ENCODE peak calls at places on chromosomes 1 and 21, in nine cellular contexts. L is neural progenitor cell; R is naive thymus-derived CD4-positive, alpha-beta T cell; K is kidney; C is mammary epithelial cell; J is aorta; W is thyroid gland; G is dorsolateral prefrontal cortex; P is substantia nigra. Q is an unnamed sample.

GRCh38 chr21:28783641-28784185 is 209.0 kb downstream of the LTN1 start:
- DNase-seq in L (no peak), R (no peak), K (peak), C (no peak), J (no peak), W (no peak), G (no peak), P (no peak), Q (no peak)

GRCh38 chr1:51444096-51444495 is 75.0 kb downstream of the EPS15 start:
- DNase-seq in L (no peak), R (no peak), K (no peak), C (no peak), J (no peak), W (no peak), G (no peak), P (no peak), Q (no peak)

GRCh38 chr1:114274621-114275317 is 121.1 kb upstream of the SYT6 start:
- DNase-seq in L (peak), R (no peak), K (no peak), C (no peak), J (no peak), W (no peak), G (no peak), P (no peak), Q (no peak)

GRCh38 chr1:33985166-33985565 is 121.3 kb downstream of the HMGB4 start:
- DNase-seq in L (peak), R (no peak), K (no peak), C (no peak), J (peak), W (no peak), G (no peak), P (no peak), Q (no peak)

GRCh38 chr1:85321237-85321964 is 45.0 kb upstream of the BCL10 start:
- DNase-seq in L (no peak), R (peak), K (no peak), C (peak), J (no peak), W (no peak), G (no peak), P (no peak), Q (no peak)

GRCh38 chr1:109619405-109619654 is at the start of gene GNAT2:
- DNase-seq in L (no peak), R (no peak), K (no peak), C (no peak), J (no peak), W (no peak), G (no peak), P (no peak), Q (no peak)

GRCh38 chr1:103129255-103129654 is 20.9 kb upstream of the COL11A1 start:
- DNase-seq in L (no peak), R (no peak), K (no peak), C (peak), J (no peak), W (no peak), G (no peak), P (no peak), Q (no peak)

GRCh38 chr1:96416111-96416595 is 305.4 kb upstream of the PTBP2 start:
- DNase-seq in L (no peak), R (no peak), K (no peak), C (peak), J (peak), W (no peak), G (no peak), P (no peak), Q (peak)

GRCh38 chr1:56132520-56132919 is 446.8 kb downstream of the PLPP3 start:
- DNase-seq in L (no peak), R (no peak), K (no peak), C (no peak), J (no peak), W (no peak), G (no peak), P (no peak), Q (no peak)

GRCh38 chr1:158021721-158022120 is 28.3 kb downstream of the KIRREL1 start:
- DNase-seq in L (no peak), R (no peak), K (no peak), C (no peak), J (no peak), W (no peak), G (no peak), P (no peak), Q (no peak)

GRCh38 chr1:11307837-11308236 is 34.8 kb downstream of the UBIAD1 start:
- DNase-seq in L (no peak), R (no peak), K (no peak), C (no peak), J (no peak), W (no peak), G (no peak), P (no peak), Q (no peak)

GRCh38 chr1:116806245-116806644 is 52.0 kb downstream of the CD2 start:
- DNase-seq in L (no peak), R (peak), K (no peak), C (no peak), J (no peak), W (no peak), G (no peak), P (no peak), Q (no peak)

GRCh38 chr1:28456078-28456477 is 49.8 kb upstream of the RCC1 start:
- DNase-seq in L (no peak), R (no peak), K (no peak), C (peak), J (no peak), W (no peak), G (no peak), P (no peak), Q (no peak)

GRCh38 chr1:156420209-156421061 is 51.4 kb downstream of the RHBG start:
- DNase-seq in L (peak), R (peak), K (no peak), C (no peak), J (no peak), W (no peak), G (no peak), P (no peak), Q (no peak)

GRCh38 chr1:37497832-37498231 is 16.7 kb downstream of the MEAF6 start:
- DNase-seq in L (no peak), R (no peak), K (no peak), C (no peak), J (no peak), W (peak), G (no peak), P (no peak), Q (no peak)

GRCh38 chr1:170149241-170149640 is 3.5 kb downstream of the NTMT2 start:
- DNase-seq in L (no peak), R (no peak), K (no peak), C (no peak), J (no peak), W (no peak), G (no peak), P (no peak), Q (no peak)

GRCh38 chr1:206895837-206896242 is 1.4 kb upstream of the IL24 start:
- DNase-seq in L (no peak), R (no peak), K (no peak), C (no peak), J (no peak), W (peak), G (no peak), P (no peak), Q (no peak)

GRCh38 chr1:16217061-16217785 is 4.8 kb upstream of the ARHGEF19 start:
- DNase-seq in L (peak), R (peak), K (peak), C (peak), J (peak), W (peak), G (peak), P (peak), Q (peak)

GRCh38 chr1:19311503-19311930 is 427 bp downstream of the AKR7A2 start:
- DNase-seq in L (no peak), R (peak), K (peak), C (no peak), J (peak), W (no peak), G (peak), P (peak), Q (no peak)

GRCh38 chr1:245177071-245177900 is 22.5 kb downstream of the KIF26B start:
- DNase-seq in L (no peak), R (no peak), K (no peak), C (no peak), J (no peak), W (no peak), G (no peak), P (no peak), Q (no peak)

GRCh38 chr21:45248893-45249381 is 38.8 kb downstream of the POFUT2 start:
- DNase-seq in L (peak), R (no peak), K (no peak), C (peak), J (peak), W (no peak), G (no peak), P (no peak), Q (no peak)

GRCh38 chr1:25433389-25434186 is 2.9 kb downstream of the MACO1 start:
- DNase-seq in L (no peak), R (no peak), K (no peak), C (no peak), J (no peak), W (no peak), G (no peak), P (peak), Q (no peak)

GRCh38 chr1:31939484-31940329 is 1.5 kb upstream of the PTP4A2 start:
- DNase-seq in L (peak), R (peak), K (peak), C (peak), J (no peak), W (peak), G (no peak), P (no peak), Q (no peak)

GRCh38 chr1:8364528-8365442 is 46.9 kb downstream of the SLC45A1 start:
- DNase-seq in L (no peak), R (no peak), K (no peak), C (no peak), J (peak), W (peak), G (no peak), P (no peak), Q (no peak)

GRCh38 chr1:30679201-30679975 is 44.0 kb downstream of the MATN1 start:
- DNase-seq in L (no peak), R (no peak), K (peak), C (no peak), J (no peak), W (no peak), G (no peak), P (no peak), Q (no peak)

GRCh38 chr1:61152066-61152465 is 69.7 kb downstream of the NFIA start:
- DNase-seq in L (peak), R (no peak), K (no peak), C (no peak), J (no peak), W (no peak), G (no peak), P (no peak), Q (no peak)

GRCh38 chr1:6508154-6508875 is 16.8 kb upstream of the PLEKHG5 start:
- DNase-seq in L (no peak), R (no peak), K (peak), C (no peak), J (no peak), W (no peak), G (no peak), P (no peak), Q (no peak)

GRCh38 chr1:53525595-53525994 is 66.4 kb downstream of the DMRTB1 start:
- DNase-seq in L (peak), R (no peak), K (no peak), C (no peak), J (no peak), W (no peak), G (no peak), P (no peak), Q (no peak)

DNA sequence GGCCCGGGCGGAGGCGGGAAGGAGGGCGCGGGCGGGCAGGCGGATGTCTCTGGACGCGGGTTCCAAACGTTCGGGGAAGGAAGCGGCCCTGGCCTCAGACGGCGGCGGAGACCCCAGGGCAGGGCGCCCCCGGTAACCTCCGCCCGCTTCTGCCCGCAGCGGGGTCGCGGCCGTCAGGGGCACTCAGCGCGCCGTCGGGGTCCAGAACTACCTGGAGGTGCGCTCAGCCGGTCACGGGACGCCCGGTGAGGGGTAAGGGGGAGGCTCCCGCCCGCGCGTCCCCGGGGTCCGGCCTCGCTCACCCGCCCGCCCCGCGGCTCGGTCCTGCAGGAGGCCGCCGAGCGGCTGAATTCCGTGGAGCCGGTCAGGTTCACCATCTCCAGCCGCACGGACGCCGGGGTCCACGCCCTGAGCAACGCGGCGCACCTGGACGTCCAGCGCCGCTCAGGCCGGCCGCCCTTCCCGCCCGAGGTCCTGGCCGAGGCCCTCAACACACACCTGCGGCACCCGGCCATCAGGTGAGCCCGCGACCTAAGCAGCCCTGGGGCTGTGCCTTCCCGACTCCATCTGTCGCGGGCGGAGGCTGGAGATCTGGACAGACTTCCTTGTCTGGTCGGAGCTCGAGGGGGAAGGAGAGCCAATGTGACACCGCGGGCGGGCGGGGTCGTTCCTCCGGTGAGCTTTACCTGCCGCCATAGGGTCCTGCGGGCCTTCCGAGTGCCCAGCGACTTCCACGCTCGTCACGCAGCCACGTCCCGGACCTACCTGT is 543 bp downstream of the PUSL1 start:
- DNase-seq in L (peak), R (no peak), K (peak), C (peak), J (peak), W (peak), G (no peak), P (no peak), Q (no peak)
- H3K27ac ChIP-seq in L (no peak), R (peak), K (peak), C (peak), J (peak), W (peak), G (peak), P (peak), Q (peak)

GRCh38 chr1:108199231-108199657 is 899 bp downstream of the SLC25A24 start:
- DNase-seq in L (peak), R (no peak), K (no peak), C (peak), J (no peak), W (no peak), G (no peak), P (no peak), Q (no peak)

GRCh38 chr1:108199781-108200626 is at the start of gene SLC25A24:
- DNase-seq in L (peak), R (peak), K (peak), C (peak), J (peak), W (peak), G (peak), P (peak), Q (no peak)

GRCh38 chr1:108201682-108202081 is 1.5 kb upstream of the SLC25A24 start:
- DNase-seq in L (no peak), R (no peak), K (no peak), C (no peak), J (no peak), W (no peak), G (no peak), P (no peak), Q (no peak)

DNA sequence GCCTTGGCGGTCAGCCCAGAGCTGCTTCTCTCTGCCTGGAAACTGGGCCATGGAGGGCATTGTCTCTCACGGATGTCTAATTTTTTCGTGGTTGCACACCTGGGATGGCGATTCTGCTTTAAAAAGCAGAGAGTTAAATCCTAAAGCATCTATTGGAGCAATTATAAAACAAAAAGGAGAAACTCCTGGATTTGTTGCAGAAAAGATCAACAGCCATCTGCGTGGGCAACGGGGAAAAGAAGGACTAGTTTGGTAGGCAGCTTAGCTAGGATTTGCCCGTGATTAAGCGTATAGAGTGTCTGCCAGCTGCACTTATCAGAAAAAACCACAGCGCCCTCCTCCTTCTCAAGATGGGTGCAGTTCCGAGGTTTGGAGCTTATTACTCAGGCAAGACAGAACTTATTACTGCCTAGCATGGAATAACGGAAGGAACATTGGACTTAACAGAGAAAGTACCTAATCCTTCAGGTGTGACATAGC is 524 bp upstream of the SLC25A24 start:
- DNase-seq in L (peak), R (no peak), K (no peak), C (peak), J (no peak), W (peak), G (peak), P (peak), Q (peak)
- H3K27ac ChIP-seq in L (no peak), R (peak), K (peak), C (peak), J (peak), W (peak), G (peak), P (peak), Q (peak)

GRCh38 chr21:42766756-42767560 is 112.4 kb downstream of the WDR4 start:
- DNase-seq in L (no peak), R (no peak), K (peak), C (no peak), J (no peak), W (no peak), G (no peak), P (no peak), Q (no peak)
- H3K27ac ChIP-seq in L (no peak), R (no peak), K (no peak), C (no peak), J (no peak), W (no peak), G (no peak), P (no peak), Q (no peak)

GRCh38 chr1:1403543-1404112 is 3.5 kb downstream of the MRPL20 start:
- DNase-seq in L (no peak), R (no peak), K (peak), C (no peak), J (no peak), W (no peak), G (no peak), P (no peak), Q (no peak)
- H3K27ac ChIP-seq in L (no peak), R (no peak), K (no peak), C (no peak), J (no peak), W (no peak), G (no peak), P (no peak), Q (peak)

DNA sequence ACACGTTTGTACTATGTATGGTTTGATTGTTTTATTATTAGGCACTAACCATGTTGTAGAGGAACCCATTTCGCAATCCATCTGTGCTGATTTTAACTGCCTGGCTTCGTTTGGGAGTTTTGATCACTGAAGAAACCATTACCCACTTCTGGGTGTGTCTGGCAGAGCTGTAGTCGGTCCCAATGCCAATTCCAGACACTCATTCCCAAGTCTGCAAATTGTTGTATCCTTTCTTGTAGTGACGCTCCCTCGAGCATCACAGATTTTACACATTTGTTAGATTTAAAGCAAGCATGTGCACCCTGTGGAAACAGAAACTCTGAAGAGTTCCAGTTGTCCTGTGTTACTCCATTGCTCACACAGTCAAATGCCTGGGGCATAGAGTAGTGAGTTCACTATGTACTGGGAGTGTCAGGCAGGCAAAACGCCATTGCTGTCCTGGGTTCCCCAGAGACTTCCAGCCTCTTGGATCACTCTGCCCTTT is 31.0 kb upstream of the EFCAB14 start:
- DNase-seq in L (no peak), R (no peak), K (no peak), C (peak), J (no peak), W (peak), G (no peak), P (no peak), Q (peak)
- H3K27ac ChIP-seq in L (no peak), R (no peak), K (no peak), C (peak), J (no peak), W (peak), G (no peak), P (no peak), Q (peak)

GRCh38 chr1:154192476-154192875 is 576 bp upstream of the TPM3 start:
- DNase-seq in L (no peak), R (no peak), K (no peak), C (no peak), J (no peak), W (no peak), G (no peak), P (no peak), Q (no peak)
- H3K27ac ChIP-seq in L (no peak), R (no peak), K (no peak), C (no peak), J (no peak), W (no peak), G (no peak), P (no peak), Q (no peak)

GRCh38 chr1:239240736-239241135 is 145.6 kb upstream of the CHRM3 start:
- DNase-seq in L (no peak), R (no peak), K (no peak), C (no peak), J (no peak), W (no peak), G (no peak), P (no peak), Q (no peak)

GRCh38 chr1:239243003-239243402 is 143.4 kb upstream of the CHRM3 start:
- DNase-seq in L (peak), R (no peak), K (no peak), C (no peak), J (no peak), W (no peak), G (no peak), P (no peak), Q (no peak)

GRCh38 chr1:239237912-239238311 is 148.5 kb upstream of the CHRM3 start:
- DNase-seq in L (peak), R (no peak), K (no peak), C (no peak), J (no peak), W (no peak), G (no peak), P (no peak), Q (no peak)

GRCh38 chr1:239242404-239242803 is 144.0 kb upstream of the CHRM3 start:
- DNase-seq in L (no peak), R (no peak), K (no peak), C (no peak), J (no peak), W (no peak), G (no peak), P (no peak), Q (no peak)

DNA sequence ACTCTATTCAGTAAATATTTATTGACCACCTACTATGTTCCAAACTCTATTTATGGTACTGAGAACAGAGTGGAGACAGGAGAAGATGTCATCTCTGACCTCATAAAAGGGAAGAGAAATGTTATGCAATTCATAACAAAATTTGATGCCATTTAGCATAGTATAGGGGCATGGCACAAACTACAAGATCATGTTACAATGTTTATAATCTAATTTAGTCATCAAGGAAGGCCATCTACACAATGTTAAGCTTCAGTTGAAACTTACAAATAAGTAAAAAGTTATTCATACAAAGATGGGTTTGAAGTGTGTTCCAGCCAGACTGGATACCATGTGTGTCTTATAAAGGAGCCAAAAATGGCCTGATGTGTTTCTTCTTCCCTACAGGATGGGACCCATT is 146.8 kb upstream of the CHRM3 start:
- DNase-seq in L (no peak), R (no peak), K (no peak), C (no peak), J (no peak), W (no peak), G (no peak), P (no peak), Q (no peak)
- H3K27ac ChIP-seq in L (no peak), R (no peak), K (no peak), C (no peak), J (no peak), W (no peak), G (no peak), P (no peak), Q (no peak)

GRCh38 chr21:36377391-36377842 is 7.8 kb upstream of the CHAF1B start:
- DNase-seq in L (no peak), R (no peak), K (no peak), C (no peak), J (no peak), W (no peak), G (no peak), P (no peak), Q (no peak)
- H3K27ac ChIP-seq in L (no peak), R (no peak), K (no peak), C (no peak), J (no peak), W (no peak), G (peak), P (no peak), Q (peak)